ENCODE peak calls at places on chromosomes 1 and 21, in nine cellular contexts. E, P, Q, K, A, Y, F, T and C are unnamed samples.

GRCh38 chr1:41381691-41382530 is 20.7 kb downstream of the FOXO6 start:
- DNase-seq in T (peak), K (no peak), E (peak), A (no peak), P (peak), Q (peak), Y (no peak), F (peak), C (no peak)

GRCh38 chr1:228555074-228555989 is 68.2 kb downstream of the RNF187 start:
- DNase-seq in Q (peak), T (no peak), E (peak), K (peak), F (no peak), Y (peak), A (no peak), P (peak), C (no peak)

GRCh38 chr21:41861987-41862386 is 17.2 kb downstream of the PRDM15 start:
- DNase-seq in P (no peak), K (no peak), A (no peak), Q (no peak), Y (no peak), T (no peak), E (no peak), F (no peak), C (no peak)

GRCh38 chr21:16205527-16205926 is 475.7 kb downstream of the USP25 start:
- DNase-seq in A (no peak), E (no peak), Q (no peak), Y (no peak), T (no peak), K (no peak), P (no peak), F (no peak), C (no peak)

GRCh38 chr1:147292635-147293251 is 50.3 kb downstream of the CHD1L start:
- DNase-seq in Y (no peak), P (no peak), T (no peak), E (no peak), A (no peak), K (no peak), F (peak), Q (no peak), C (no peak)

GRCh38 chr1:172976222-172977041 is 74.3 kb downstream of the TNFSF18 start:
- DNase-seq in T (no peak), P (no peak), Y (no peak), Q (no peak), K (no peak), F (peak), A (no peak), E (peak), C (no peak)

GRCh38 chr1:79633456-79633855 is 626.9 kb upstream of the ADGRL4 start:
- DNase-seq in T (no peak), A (no peak), P (no peak), Y (no peak), Q (no peak), F (peak), E (no peak), K (no peak), C (no peak)

GRCh38 chr1:51484591-51484990 is 34.5 kb downstream of the EPS15 start:
- DNase-seq in P (no peak), Q (no peak), K (no peak), E (no peak), A (no peak), Y (no peak), F (peak), T (no peak), C (no peak)

GRCh38 chr1:116806245-116806644 is 52.0 kb downstream of the CD2 start:
- DNase-seq in P (peak), T (no peak), K (no peak), E (no peak), Q (no peak), A (peak), F (no peak), Y (no peak), C (peak)